ENCODE peak calls at places on chromosome 15, in seven cellular contexts. One of them, this sample, is unnamed.

GRCh38 chr15:42332331-42332730 is 27.0 kb upstream of the CAPN3 start:
- DNase-seq in GM04503: no peak
- DNase-seq in cardiac fibroblast: peak; percentile 41
- DNase-seq in sciatic nerve: no peak
- DNase-seq in G401: no peak
- DNase-seq in hepatic stellate cell: no peak
- DNase-seq in stimulated activated CD8-positive, alpha-beta memory T cell treated with anti-CD3 and anti-CD28 coated beads, Interleukin-7, amount 100 ng/mL, for 24 hours: no peak
- DNase-seq in this sample: peak; percentile 88

GRCh38 chr15:70704166-70704565 is 59.2 kb downstream of the UACA start:
- DNase-seq in GM04503: no peak
- DNase-seq in cardiac fibroblast: no peak
- DNase-seq in sciatic nerve: no peak
- DNase-seq in G401: no peak
- DNase-seq in hepatic stellate cell: no peak
- DNase-seq in stimulated activated CD8-positive, alpha-beta memory T cell treated with anti-CD3 and anti-CD28 coated beads, Interleukin-7, amount 100 ng/mL, for 24 hours: no peak
- DNase-seq in this sample: no peak

GRCh38 chr15:31215490-31216209 is 111.0 kb upstream of the KLF13 start:
- DNase-seq in GM04503: no peak
- DNase-seq in cardiac fibroblast: peak; percentile 78
- DNase-seq in sciatic nerve: peak; percentile 89
- DNase-seq in G401: peak; percentile 64
- DNase-seq in hepatic stellate cell: peak; percentile 75
- DNase-seq in stimulated activated CD8-positive, alpha-beta memory T cell treated with anti-CD3 and anti-CD28 coated beads, Interleukin-7, amount 100 ng/mL, for 24 hours: peak; percentile 72
- DNase-seq in this sample: peak; percentile 58

GRCh38 chr15:45157974-45158373 is 28.2 kb downstream of the DUOX1 start:
- DNase-seq in GM04503: peak; percentile 59
- DNase-seq in cardiac fibroblast: peak; percentile 74
- DNase-seq in sciatic nerve: no peak
- DNase-seq in G401: no peak
- DNase-seq in hepatic stellate cell: peak; percentile 47
- DNase-seq in stimulated activated CD8-positive, alpha-beta memory T cell treated with anti-CD3 and anti-CD28 coated beads, Interleukin-7, amount 100 ng/mL, for 24 hours: no peak
- DNase-seq in this sample: peak; percentile 72

GRCh38 chr15:89847101-89847500 is 32.4 kb upstream of the ANPEP start:
- DNase-seq in GM04503: no peak
- DNase-seq in cardiac fibroblast: no peak
- DNase-seq in sciatic nerve: no peak
- DNase-seq in G401: no peak
- DNase-seq in hepatic stellate cell: no peak
- DNase-seq in stimulated activated CD8-positive, alpha-beta memory T cell treated with anti-CD3 and anti-CD28 coated beads, Interleukin-7, amount 100 ng/mL, for 24 hours: no peak
- DNase-seq in this sample: no peak

GRCh38 chr15:75154461-75155062 is 47.1 kb upstream of the C15orf39 start:
- DNase-seq in GM04503: no peak
- DNase-seq in cardiac fibroblast: no peak
- DNase-seq in sciatic nerve: no peak
- DNase-seq in G401: no peak
- DNase-seq in hepatic stellate cell: no peak
- DNase-seq in stimulated activated CD8-positive, alpha-beta memory T cell treated with anti-CD3 and anti-CD28 coated beads, Interleukin-7, amount 100 ng/mL, for 24 hours: no peak
- DNase-seq in this sample: no peak

GRCh38 chr15:85789496-85789875 is 5.2 kb downstream of the KLHL25 start:
- DNase-seq in GM04503: no peak
- DNase-seq in cardiac fibroblast: no peak
- DNase-seq in sciatic nerve: no peak
- DNase-seq in G401: no peak
- DNase-seq in hepatic stellate cell: no peak
- DNase-seq in stimulated activated CD8-positive, alpha-beta memory T cell treated with anti-CD3 and anti-CD28 coated beads, Interleukin-7, amount 100 ng/mL, for 24 hours: no peak
- DNase-seq in this sample: no peak

GRCh38 chr15:55282284-55282833 is 7.3 kb downstream of the RAB27A start:
- DNase-seq in GM04503: peak; percentile 48
- DNase-seq in cardiac fibroblast: peak; percentile 82
- DNase-seq in sciatic nerve: no peak
- DNase-seq in G401: no peak
- DNase-seq in hepatic stellate cell: peak; percentile 27
- DNase-seq in stimulated activated CD8-positive, alpha-beta memory T cell treated with anti-CD3 and anti-CD28 coated beads, Interleukin-7, amount 100 ng/mL, for 24 hours: no peak
- DNase-seq in this sample: peak; percentile 91

GRCh38 chr15:97909291-97909891 is 51.1 kb upstream of the ARRDC4 start:
- DNase-seq in GM04503: peak; percentile 9
- DNase-seq in cardiac fibroblast: peak; percentile 73
- DNase-seq in sciatic nerve: peak; percentile 80
- DNase-seq in G401: peak; percentile 46
- DNase-seq in hepatic stellate cell: peak; percentile 37
- DNase-seq in stimulated activated CD8-positive, alpha-beta memory T cell treated with anti-CD3 and anti-CD28 coated beads, Interleukin-7, amount 100 ng/mL, for 24 hours: peak; percentile 12
- DNase-seq in this sample: peak; percentile 54

GRCh38 chr15:73009306-73010091 is 42.8 kb upstream of the NEO1 start:
- DNase-seq in GM04503: no peak
- DNase-seq in cardiac fibroblast: no peak
- DNase-seq in sciatic nerve: no peak
- DNase-seq in G401: no peak
- DNase-seq in hepatic stellate cell: no peak
- DNase-seq in stimulated activated CD8-positive, alpha-beta memory T cell treated with anti-CD3 and anti-CD28 coated beads, Interleukin-7, amount 100 ng/mL, for 24 hours: no peak
- DNase-seq in this sample: no peak

GRCh38 chr15:52318729-52319500 is 23.3 kb upstream of the MYO5C start:
- DNase-seq in GM04503: no peak
- DNase-seq in cardiac fibroblast: peak; percentile 21
- DNase-seq in sciatic nerve: no peak
- DNase-seq in G401: peak; percentile 99
- DNase-seq in hepatic stellate cell: no peak
- DNase-seq in stimulated activated CD8-positive, alpha-beta memory T cell treated with anti-CD3 and anti-CD28 coated beads, Interleukin-7, amount 100 ng/mL, for 24 hours: no peak
- DNase-seq in this sample: no peak

GRCh38 chr15:101393172-101393571 is 96.3 kb downstream of the PCSK6 start:
- DNase-seq in GM04503: no peak
- DNase-seq in cardiac fibroblast: no peak
- DNase-seq in sciatic nerve: no peak
- DNase-seq in G401: no peak
- DNase-seq in hepatic stellate cell: no peak
- DNase-seq in stimulated activated CD8-positive, alpha-beta memory T cell treated with anti-CD3 and anti-CD28 coated beads, Interleukin-7, amount 100 ng/mL, for 24 hours: no peak
- DNase-seq in this sample: no peak

GRCh38 chr15:96421211-96421610 is 90.7 kb downstream of the NR2F2 start:
- DNase-seq in GM04503: peak; percentile 8
- DNase-seq in cardiac fibroblast: no peak
- DNase-seq in sciatic nerve: no peak
- DNase-seq in G401: no peak
- DNase-seq in hepatic stellate cell: no peak
- DNase-seq in stimulated activated CD8-positive, alpha-beta memory T cell treated with anti-CD3 and anti-CD28 coated beads, Interleukin-7, amount 100 ng/mL, for 24 hours: no peak
- DNase-seq in this sample: peak; percentile 37

GRCh38 chr15:63909819-63910437 is 76.2 kb upstream of the HERC1 start:
- DNase-seq in GM04503: peak; percentile 64
- DNase-seq in cardiac fibroblast: peak; percentile 84
- DNase-seq in sciatic nerve: no peak
- DNase-seq in G401: peak; percentile 68
- DNase-seq in hepatic stellate cell: peak; percentile 70
- DNase-seq in stimulated activated CD8-positive, alpha-beta memory T cell treated with anti-CD3 and anti-CD28 coated beads, Interleukin-7, amount 100 ng/mL, for 24 hours: no peak
- DNase-seq in this sample: peak; percentile 68

GRCh38 chr15:65372787-65373067 is 5.1 kb downstream of the IGDCC3 start:
- DNase-seq in GM04503: no peak
- DNase-seq in cardiac fibroblast: no peak
- DNase-seq in sciatic nerve: no peak
- DNase-seq in G401: no peak
- DNase-seq in hepatic stellate cell: no peak
- DNase-seq in stimulated activated CD8-positive, alpha-beta memory T cell treated with anti-CD3 and anti-CD28 coated beads, Interleukin-7, amount 100 ng/mL, for 24 hours: no peak
- DNase-seq in this sample: no peak

GRCh38 chr15:68286256-68286655 is 8.7 kb downstream of the FEM1B start:
- DNase-seq in GM04503: no peak
- DNase-seq in cardiac fibroblast: no peak
- DNase-seq in sciatic nerve: no peak
- DNase-seq in G401: no peak
- DNase-seq in hepatic stellate cell: no peak
- DNase-seq in stimulated activated CD8-positive, alpha-beta memory T cell treated with anti-CD3 and anti-CD28 coated beads, Interleukin-7, amount 100 ng/mL, for 24 hours: no peak
- DNase-seq in this sample: no peak

GRCh38 chr15:66292261-66293084 is 895 bp upstream of the DIS3L start:
- DNase-seq in GM04503: no peak
- DNase-seq in cardiac fibroblast: no peak
- DNase-seq in sciatic nerve: no peak
- DNase-seq in G401: peak; percentile 29
- DNase-seq in hepatic stellate cell: no peak
- DNase-seq in stimulated activated CD8-positive, alpha-beta memory T cell treated with anti-CD3 and anti-CD28 coated beads, Interleukin-7, amount 100 ng/mL, for 24 hours: no peak
- DNase-seq in this sample: no peak

GRCh38 chr15:59997070-59997701 is 6.9 kb upstream of the FOXB1 start:
- DNase-seq in GM04503: no peak
- DNase-seq in cardiac fibroblast: no peak
- DNase-seq in sciatic nerve: peak; percentile 50
- DNase-seq in G401: no peak
- DNase-seq in hepatic stellate cell: no peak
- DNase-seq in stimulated activated CD8-positive, alpha-beta memory T cell treated with anti-CD3 and anti-CD28 coated beads, Interleukin-7, amount 100 ng/mL, for 24 hours: no peak
- DNase-seq in this sample: no peak

GRCh38 chr15:64038878-64039277 is 7.4 kb downstream of the DAPK2 start:
- DNase-seq in GM04503: no peak
- DNase-seq in cardiac fibroblast: no peak
- DNase-seq in sciatic nerve: no peak
- DNase-seq in G401: no peak
- DNase-seq in hepatic stellate cell: no peak
- DNase-seq in stimulated activated CD8-positive, alpha-beta memory T cell treated with anti-CD3 and anti-CD28 coated beads, Interleukin-7, amount 100 ng/mL, for 24 hours: no peak
- DNase-seq in this sample: no peak

GRCh38 chr15:39649765-39650164 is 68.9 kb downstream of the THBS1 start:
- DNase-seq in GM04503: no peak
- DNase-seq in cardiac fibroblast: no peak
- DNase-seq in sciatic nerve: no peak
- DNase-seq in G401: no peak
- DNase-seq in hepatic stellate cell: no peak
- DNase-seq in stimulated activated CD8-positive, alpha-beta memory T cell treated with anti-CD3 and anti-CD28 coated beads, Interleukin-7, amount 100 ng/mL, for 24 hours: no peak
- DNase-seq in this sample: no peak

GRCh38 chr15:38367476-38367875 is 86.5 kb upstream of the FAM98B start:
- DNase-seq in GM04503: no peak
- DNase-seq in cardiac fibroblast: peak; percentile 22
- DNase-seq in sciatic nerve: no peak
- DNase-seq in G401: no peak
- DNase-seq in hepatic stellate cell: no peak
- DNase-seq in stimulated activated CD8-positive, alpha-beta memory T cell treated with anti-CD3 and anti-CD28 coated beads, Interleukin-7, amount 100 ng/mL, for 24 hours: no peak
- DNase-seq in this sample: peak; percentile 12

GRCh38 chr15:85047271-85047948 is 65.8 kb downstream of the PDE8A start:
- DNase-seq in GM04503: peak; percentile 35
- DNase-seq in cardiac fibroblast: peak; percentile 96
- DNase-seq in sciatic nerve: no peak
- DNase-seq in G401: no peak
- DNase-seq in hepatic stellate cell: peak; percentile 67
- DNase-seq in stimulated activated CD8-positive, alpha-beta memory T cell treated with anti-CD3 and anti-CD28 coated beads, Interleukin-7, amount 100 ng/mL, for 24 hours: no peak
- DNase-seq in this sample: peak; percentile 99

GRCh38 chr15:45402955-45403892 is 24.9 kb upstream of the GATM start:
- DNase-seq in GM04503: no peak
- DNase-seq in cardiac fibroblast: peak; percentile 20
- DNase-seq in sciatic nerve: peak; percentile 61
- DNase-seq in G401: no peak
- DNase-seq in hepatic stellate cell: peak; percentile 23
- DNase-seq in stimulated activated CD8-positive, alpha-beta memory T cell treated with anti-CD3 and anti-CD28 coated beads, Interleukin-7, amount 100 ng/mL, for 24 hours: no peak
- DNase-seq in this sample: peak; percentile 67

GRCh38 chr15:73746288-73746687 is 6.9 kb downstream of the INSYN1 start:
- DNase-seq in GM04503: no peak
- DNase-seq in cardiac fibroblast: no peak
- DNase-seq in sciatic nerve: no peak
- DNase-seq in G401: no peak
- DNase-seq in hepatic stellate cell: no peak
- DNase-seq in stimulated activated CD8-positive, alpha-beta memory T cell treated with anti-CD3 and anti-CD28 coated beads, Interleukin-7, amount 100 ng/mL, for 24 hours: no peak
- DNase-seq in this sample: no peak

GRCh38 chr15:73927003-73927475 is 777 bp downstream of the LOXL1 start:
- DNase-seq in GM04503: no peak
- DNase-seq in cardiac fibroblast: no peak
- DNase-seq in sciatic nerve: peak; percentile 77
- DNase-seq in G401: no peak
- DNase-seq in hepatic stellate cell: peak; percentile 63
- DNase-seq in stimulated activated CD8-positive, alpha-beta memory T cell treated with anti-CD3 and anti-CD28 coated beads, Interleukin-7, amount 100 ng/mL, for 24 hours: no peak
- DNase-seq in this sample: peak; percentile 44